ENCODE peak calls at places on chromosome 19, in ten cellular contexts. K, H, C, I, O, B, V, P, G and W are unnamed samples.

GRCh38 chr19:8174706-8175105 is 25.3 kb upstream of the FBN3 start:
- DNase-seq in K (peak), I (no peak), O (no peak), G (peak), B (no peak), C (no peak), P (no peak), V (no peak), H (no peak), W (no peak)

GRCh38 chr19:10363789-10364281 is 16.5 kb downstream of the TYK2 start:
- DNase-seq in P (no peak), G (peak), K (no peak), H (no peak), O (no peak), C (no peak), V (no peak), I (no peak), B (no peak), W (no peak)

GRCh38 chr19:6224308-6224675 is 55.5 kb downstream of the MLLT1 start:
- DNase-seq in I (no peak), B (no peak), V (no peak), K (no peak), C (no peak), G (no peak), P (no peak), H (no peak), O (no peak), W (no peak)

GRCh38 chr19:23823952-23824389 is 65.3 kb upstream of the ZNF681 start:
- DNase-seq in K (peak), G (peak), B (no peak), I (no peak), P (peak), C (no peak), H (no peak), O (peak), V (no peak), W (no peak)

GRCh38 chr19:17873661-17874422 is 2.1 kb downstream of the SLC5A5 start:
- DNase-seq in B (peak), K (no peak), I (no peak), P (peak), G (peak), O (no peak), V (no peak), H (peak), C (peak), W (peak)

GRCh38 chr19:46739290-46739771 is 6.5 kb upstream of the FKRP start:
- DNase-seq in I (peak), V (no peak), H (no peak), O (no peak), C (no peak), K (no peak), G (no peak), B (no peak), P (no peak), W (no peak)

GRCh38 chr19:33796164-33797100 is at the start of gene KCTD15:
- DNase-seq in B (peak), K (no peak), P (no peak), I (no peak), O (no peak), V (no peak), H (no peak), G (peak), C (no peak), W (no peak)

GRCh38 chr19:49442354-49442753 is 1.0 kb upstream of the SLC17A7 start:
- DNase-seq in K (no peak), P (no peak), V (no peak), B (no peak), C (no peak), H (no peak), O (no peak), G (no peak), I (peak), W (no peak)

GRCh38 chr19:10620786-10621185 is 4.6 kb upstream of the SLC44A2 start:
- DNase-seq in I (no peak), O (no peak), G (peak), B (no peak), P (no peak), V (no peak), K (no peak), H (no peak), C (no peak), W (no peak)

GRCh38 chr19:5690125-5690954 is at the start of gene RPL36:
- DNase-seq in K (peak), O (peak), I (peak), G (peak), H (peak), V (peak), B (peak), P (peak), C (peak), W (peak)

GRCh38 chr19:45919678-45920077 is 5.1 kb upstream of the NANOS2 start:
- DNase-seq in V (no peak), P (no peak), K (no peak), C (no peak), H (no peak), I (no peak), G (no peak), O (no peak), B (no peak), W (no peak)

GRCh38 chr19:7386308-7386707 is 37.6 kb downstream of the ARHGEF18 start:
- DNase-seq in P (no peak), K (no peak), I (no peak), G (peak), O (no peak), V (no peak), C (no peak), B (no peak), H (no peak), W (no peak)